ENCODE peak calls at places on chromosomes 4 and X, in five cellular contexts. One of them, this sample, is unnamed.
A peak's percentile ranks its signal among the peaks of the same experiment; 100 is the strongest.

GRCh38 chr4:67651536-67651935 is 49.4 kb downstream of the UBA6 start:
- DNase-seq in hepatocyte: no peak
- DNase-seq in foreskin fibroblast: no peak
- DNase-seq in Calu3: no peak
- DNase-seq in endothelial cell: no peak
- DNase-seq in this sample: no peak

GRCh38 chrX:104288961-104289360 is 34.2 kb upstream of the ESX1 start:
- DNase-seq in hepatocyte: no peak
- DNase-seq in foreskin fibroblast: no peak
- DNase-seq in Calu3: no peak
- DNase-seq in endothelial cell: no peak
- DNase-seq in this sample: no peak

GRCh38 chr4:181870326-181870725 is 372.9 kb upstream of the TENM3 start:
- DNase-seq in hepatocyte: no peak
- DNase-seq in foreskin fibroblast: no peak
- DNase-seq in Calu3: no peak
- DNase-seq in endothelial cell: no peak
- DNase-seq in this sample: no peak

GRCh38 chr4:5338511-5338910 is 287.2 kb downstream of the STK32B start:
- DNase-seq in hepatocyte: no peak
- DNase-seq in foreskin fibroblast: no peak
- DNase-seq in Calu3: no peak
- DNase-seq in endothelial cell: no peak
- DNase-seq in this sample: no peak

GRCh38 chrX:136209016-136209738 is 42.0 kb downstream of the MAP7D3 start:
- DNase-seq in hepatocyte: peak; percentile 34
- DNase-seq in foreskin fibroblast: no peak
- DNase-seq in Calu3: peak; percentile 56
- DNase-seq in endothelial cell: peak; percentile 34
- DNase-seq in this sample: no peak

GRCh38 chr4:184802203-184803015 is 23.4 kb downstream of the ACSL1 start:
- DNase-seq in hepatocyte: no peak
- DNase-seq in foreskin fibroblast: peak; percentile 40
- DNase-seq in Calu3: no peak
- DNase-seq in endothelial cell: no peak
- DNase-seq in this sample: no peak

GRCh38 chrX:94936722-94937121 is 1262.7 kb downstream of the FAM133A start:
- DNase-seq in hepatocyte: no peak
- DNase-seq in foreskin fibroblast: no peak
- DNase-seq in Calu3: no peak
- DNase-seq in endothelial cell: no peak
- DNase-seq in this sample: no peak

GRCh38 chr4:72390409-72390808 is 178.6 kb downstream of the ADAMTS3 start:
- DNase-seq in hepatocyte: no peak
- DNase-seq in foreskin fibroblast: no peak
- DNase-seq in Calu3: no peak
- DNase-seq in endothelial cell: no peak
- DNase-seq in this sample: no peak

GRCh38 chr4:184728858-184729257 is 5.0 kb downstream of the CENPU start:
- DNase-seq in hepatocyte: no peak
- DNase-seq in foreskin fibroblast: no peak
- DNase-seq in Calu3: peak; percentile 14
- DNase-seq in endothelial cell: no peak
- DNase-seq in this sample: no peak

GRCh38 chr4:165464338-165464737 is 85.5 kb downstream of the CPE start:
- DNase-seq in hepatocyte: no peak
- DNase-seq in foreskin fibroblast: no peak
- DNase-seq in Calu3: no peak
- DNase-seq in endothelial cell: no peak
- DNase-seq in this sample: no peak

GRCh38 chrX:37846141-37846540 is 1.2 kb downstream of the DYNLT3 start:
- DNase-seq in hepatocyte: no peak
- DNase-seq in foreskin fibroblast: no peak
- DNase-seq in Calu3: no peak
- DNase-seq in endothelial cell: no peak
- DNase-seq in this sample: no peak

GRCh38 chr4:66052426-66052825 is 382.1 kb upstream of the EPHA5 start:
- DNase-seq in hepatocyte: no peak
- DNase-seq in foreskin fibroblast: no peak
- DNase-seq in Calu3: no peak
- DNase-seq in endothelial cell: no peak
- DNase-seq in this sample: no peak

GRCh38 chrX:126137899-126138298 is 28.2 kb downstream of the DCAF12L2 start:
- DNase-seq in hepatocyte: peak; percentile 8
- DNase-seq in foreskin fibroblast: no peak
- DNase-seq in Calu3: no peak
- DNase-seq in endothelial cell: peak; percentile 6
- DNase-seq in this sample: no peak

GRCh38 chr4:8297691-8298485 is 28.3 kb downstream of the HTRA3 start:
- DNase-seq in hepatocyte: no peak
- DNase-seq in foreskin fibroblast: no peak
- DNase-seq in Calu3: no peak
- DNase-seq in endothelial cell: no peak
- DNase-seq in this sample: no peak

GRCh38 chr4:89397464-89397863 is 89.9 kb upstream of the GPRIN3 start:
- DNase-seq in hepatocyte: no peak
- DNase-seq in foreskin fibroblast: no peak
- DNase-seq in Calu3: no peak
- DNase-seq in endothelial cell: no peak
- DNase-seq in this sample: no peak

GRCh38 chrX:130799393-130799792 is 103.6 kb downstream of the ENOX2 start:
- DNase-seq in hepatocyte: no peak
- DNase-seq in foreskin fibroblast: peak; percentile 57
- DNase-seq in Calu3: no peak
- DNase-seq in endothelial cell: no peak
- DNase-seq in this sample: no peak

GRCh38 chrX:8010105-8010504 is 82.9 kb upstream of the PNPLA4 start:
- DNase-seq in hepatocyte: no peak
- DNase-seq in foreskin fibroblast: no peak
- DNase-seq in Calu3: no peak
- DNase-seq in endothelial cell: no peak
- DNase-seq in this sample: no peak
- TF ChIP-seq CTCF in hepatocyte: no peak
- TF ChIP-seq CTCF in foreskin fibroblast: no peak
- TF ChIP-seq CTCF in Calu3: no peak
- TF ChIP-seq CTCF in endothelial cell: peak; percentile 51
- TF ChIP-seq CTCF in this sample: peak; percentile 48

GRCh38 chr4:33802578-33802977 is 2441.7 kb downstream of the ARAP2 start:
- DNase-seq in hepatocyte: no peak
- DNase-seq in foreskin fibroblast: no peak
- DNase-seq in Calu3: no peak
- DNase-seq in endothelial cell: no peak
- DNase-seq in this sample: no peak
- TF ChIP-seq CTCF in hepatocyte: no peak
- TF ChIP-seq CTCF in foreskin fibroblast: no peak
- TF ChIP-seq CTCF in Calu3: no peak
- TF ChIP-seq CTCF in endothelial cell: no peak
- TF ChIP-seq CTCF in this sample: no peak

GRCh38 chr4:2009651-2010233 is 968 bp upstream of the NELFA start:
- DNase-seq in hepatocyte: peak; percentile 85
- DNase-seq in foreskin fibroblast: peak; percentile 62
- DNase-seq in Calu3: peak; percentile 72
- DNase-seq in endothelial cell: peak; percentile 69
- DNase-seq in this sample: peak; percentile 61

GRCh38 chr4:2006956-2007653 is 1.7 kb downstream of the NELFA start:
- DNase-seq in hepatocyte: no peak
- DNase-seq in foreskin fibroblast: peak; percentile 9
- DNase-seq in Calu3: no peak
- DNase-seq in endothelial cell: no peak
- DNase-seq in this sample: no peak

GRCh38 chr4:2008671-2008920 is 178 bp downstream of the NELFA start:
- DNase-seq in hepatocyte: no peak
- DNase-seq in foreskin fibroblast: no peak
- DNase-seq in Calu3: no peak
- DNase-seq in endothelial cell: no peak
- DNase-seq in this sample: no peak

GRCh38 chr4:2007804-2008670 is 737 bp downstream of the NELFA start:
- DNase-seq in hepatocyte: peak; percentile 36
- DNase-seq in foreskin fibroblast: no peak
- DNase-seq in Calu3: no peak
- DNase-seq in endothelial cell: peak; percentile 25
- DNase-seq in this sample: no peak

DNA sequence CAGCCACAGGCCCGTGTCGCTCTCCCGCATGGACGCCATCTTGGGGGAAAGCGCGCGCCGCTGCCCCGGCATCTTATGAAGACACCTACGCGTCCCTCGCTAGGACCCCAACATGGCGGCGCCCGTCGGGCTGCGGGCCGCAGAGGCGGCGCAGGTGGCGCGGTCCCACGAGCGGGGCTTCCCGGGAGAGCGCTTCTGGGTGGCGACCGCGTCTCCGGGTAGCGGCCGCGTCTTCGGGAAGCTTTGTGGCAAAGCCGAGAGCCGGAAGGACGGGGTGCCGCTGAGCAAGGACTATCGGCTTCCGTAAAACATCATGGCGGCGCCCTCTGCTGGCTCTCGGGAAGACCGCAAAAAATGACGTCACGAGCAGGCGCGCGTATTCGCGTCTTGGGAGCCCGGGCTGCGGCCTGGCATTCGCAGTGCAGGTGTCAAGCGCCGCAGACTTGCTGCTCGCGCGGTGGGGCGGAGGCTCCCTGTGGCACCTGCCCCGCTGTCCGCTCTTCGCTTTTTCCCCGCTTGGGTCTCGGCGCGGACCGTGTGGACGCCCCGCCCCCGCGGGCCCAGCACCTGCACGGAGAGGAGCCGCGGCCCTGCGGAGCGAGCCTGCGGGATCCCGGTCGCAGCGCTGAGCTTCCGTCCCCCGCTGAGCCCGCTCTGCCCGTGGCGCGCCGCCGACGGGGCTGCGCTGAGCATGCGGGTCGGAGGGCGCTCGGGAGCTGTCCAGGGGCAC is at the start of gene NELFA:
- DNase-seq in hepatocyte: peak; percentile 97
- DNase-seq in foreskin fibroblast: peak; percentile 89
- DNase-seq in Calu3: peak; percentile 90
- DNase-seq in endothelial cell: peak; percentile 89
- DNase-seq in this sample: peak; percentile 90
- TF ChIP-seq CTCF in hepatocyte: no peak
- TF ChIP-seq CTCF in foreskin fibroblast: peak; percentile 38
- TF ChIP-seq CTCF in Calu3: no peak
- TF ChIP-seq CTCF in endothelial cell: peak; percentile 73
- TF ChIP-seq CTCF in this sample: peak; percentile 73

DNA sequence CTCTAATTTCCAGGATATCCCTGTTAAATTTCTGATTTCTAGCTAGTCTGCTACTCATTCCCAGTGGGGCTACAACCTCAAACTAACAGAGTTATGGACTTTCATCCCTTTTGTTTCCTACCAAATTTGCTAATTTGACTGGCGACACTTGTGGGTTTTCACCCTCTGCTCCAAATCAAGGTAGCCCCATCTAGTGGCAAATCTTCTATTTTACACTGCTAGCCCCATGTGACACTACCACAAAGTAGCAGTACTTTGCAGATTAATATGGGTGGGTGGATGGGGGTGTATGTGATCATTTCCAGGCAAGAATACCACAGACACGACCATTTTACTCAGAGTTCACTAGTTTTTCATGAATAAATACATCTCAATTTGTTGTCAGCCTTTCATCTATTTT is 150.3 kb downstream of the MSL3 start:
- DNase-seq in hepatocyte: peak; percentile 11
- DNase-seq in foreskin fibroblast: no peak
- DNase-seq in Calu3: peak; percentile 38
- DNase-seq in endothelial cell: peak; percentile 9
- DNase-seq in this sample: no peak
- TF ChIP-seq CTCF in hepatocyte: peak; percentile 33
- TF ChIP-seq CTCF in foreskin fibroblast: peak; percentile 35
- TF ChIP-seq CTCF in Calu3: no peak
- TF ChIP-seq CTCF in endothelial cell: no peak
- TF ChIP-seq CTCF in this sample: peak; percentile 52

GRCh38 chrX:118499295-118499694 is 3.7 kb downstream of the DOCK11 start:
- DNase-seq in hepatocyte: peak; percentile 13
- DNase-seq in foreskin fibroblast: no peak
- DNase-seq in Calu3: no peak
- DNase-seq in endothelial cell: no peak
- DNase-seq in this sample: no peak
- TF ChIP-seq CTCF in hepatocyte: no peak
- TF ChIP-seq CTCF in foreskin fibroblast: no peak
- TF ChIP-seq CTCF in Calu3: no peak
- TF ChIP-seq CTCF in endothelial cell: no peak
- TF ChIP-seq CTCF in this sample: no peak

GRCh38 chr4:90798948-90799347 is 671.8 kb downstream of the CCSER1 start:
- DNase-seq in hepatocyte: no peak
- DNase-seq in foreskin fibroblast: no peak
- DNase-seq in Calu3: no peak
- DNase-seq in endothelial cell: no peak
- DNase-seq in this sample: no peak

GRCh38 chr4:90799895-90800294 is 672.7 kb downstream of the CCSER1 start:
- DNase-seq in hepatocyte: no peak
- DNase-seq in foreskin fibroblast: no peak
- DNase-seq in Calu3: no peak
- DNase-seq in endothelial cell: no peak
- DNase-seq in this sample: no peak
- TF ChIP-seq CTCF in hepatocyte: no peak
- TF ChIP-seq CTCF in foreskin fibroblast: no peak
- TF ChIP-seq CTCF in Calu3: no peak
- TF ChIP-seq CTCF in endothelial cell: no peak
- TF ChIP-seq CTCF in this sample: no peak

GRCh38 chr4:82123934-82124333 is 249.9 kb downstream of the HNRNPD start:
- DNase-seq in hepatocyte: no peak
- DNase-seq in foreskin fibroblast: no peak
- DNase-seq in Calu3: no peak
- DNase-seq in endothelial cell: no peak
- DNase-seq in this sample: no peak
- TF ChIP-seq CTCF in hepatocyte: no peak
- TF ChIP-seq CTCF in foreskin fibroblast: no peak
- TF ChIP-seq CTCF in Calu3: no peak
- TF ChIP-seq CTCF in endothelial cell: no peak
- TF ChIP-seq CTCF in this sample: no peak